ENCODE peak calls at places on chromosome 18, in seven cellular contexts. J is activated naive CD8-positive, alpha-beta T cell treated with anti-CD3 and anti-CD28 coated beads, Interleukin-2, amount 50 U/mL, for 24 hours; R is tibial nerve; O is T-helper 2 cell; H is neural crest cell; Q is activated gamma-delta T cell treated with Interleukin-2 at 50 U/mL for 16 hours; N is cardiac fibroblast. X is an unnamed sample.

GRCh38 chr18:59123588-59124369 is 15.9 kb upstream of the SEC11C start:
- DNase-seq in J (no peak), R (no peak), O (no peak), H (no peak), Q (no peak), N (peak), X (no peak)

GRCh38 chr18:77101410-77102245 is 31.0 kb downstream of the MBP start:
- DNase-seq in J (peak), R (peak), O (no peak), H (no peak), Q (peak), N (peak), X (peak)

GRCh38 chr18:44988821-44989587 is 308.3 kb downstream of the SETBP1 start:
- DNase-seq in J (no peak), R (no peak), O (no peak), H (no peak), Q (no peak), N (peak), X (no peak)

GRCh38 chr18:9736942-9737813 is 29.1 kb downstream of the RAB31 start:
- DNase-seq in J (no peak), R (no peak), O (no peak), H (no peak), Q (no peak), N (peak), X (no peak)

GRCh38 chr18:56240405-56240804 is 398.0 kb downstream of the TXNL1 start:
- DNase-seq in J (no peak), R (no peak), O (no peak), H (no peak), Q (no peak), N (peak), X (no peak)

GRCh38 chr18:63111549-63112402 is 207.8 kb downstream of the BCL2 start:
- DNase-seq in J (no peak), R (no peak), O (no peak), H (no peak), Q (no peak), N (no peak), X (no peak)

GRCh38 chr18:10912790-10913560 is 236.4 kb downstream of the PIEZO2 start:
- DNase-seq in J (no peak), R (no peak), O (no peak), H (no peak), Q (no peak), N (peak), X (no peak)

GRCh38 chr18:55214969-55215368 is 255.7 kb upstream of the CCDC68 start:
- DNase-seq in J (no peak), R (no peak), O (no peak), H (no peak), Q (no peak), N (no peak), X (no peak)

X was measured in CD8-positive, alpha-beta memory T cell.